ENCODE peak calls at places on chromosomes 12 and 14, in five cellular contexts. L is foreskin keratinocyte, W is small intestine, K is right cardiac atrium, R is breast epithelium. Q is an unnamed sample.

GRCh38 chr12:30753761-30754382 is 879 bp downstream of the CAPRIN2 start:
- DNase-seq in L (peak; percentile 37), W (no peak), K (no peak), R (no peak), Q (no peak)

GRCh38 chr12:122203301-122203967 is at the start of gene B3GNT4:
- DNase-seq in L (peak; percentile 53), W (peak; percentile 74), K (peak; percentile 71), R (no peak), Q (no peak)

GRCh38 chr12:74129702-74130101 is 407.9 kb upstream of the ATXN7L3B start:
- DNase-seq in L (no peak), W (no peak), K (no peak), R (no peak), Q (no peak)

GRCh38 chr14:50060871-50061663 is 55.3 kb downstream of the VCPKMT start:
- DNase-seq in L (peak; percentile 92), W (no peak), K (peak; percentile 66), R (peak; percentile 73), Q (peak; percentile 82)

GRCh38 chr12:92384571-92384970 is 238.9 kb upstream of the BTG1 start:
- DNase-seq in L (no peak), W (no peak), K (no peak), R (no peak), Q (no peak)

GRCh38 chr14:105601360-105602242 is 75.2 kb downstream of the TMEM121 start:
- DNase-seq in L (no peak), W (no peak), K (no peak), R (no peak), Q (no peak)

GRCh38 chr12:54425696-54426095 is 6.6 kb upstream of the ITGA5 start:
- DNase-seq in L (no peak), W (no peak), K (no peak), R (no peak), Q (no peak)

GRCh38 chr12:117662620-117663395 is 301.4 kb upstream of the NOS1 start:
- DNase-seq in L (peak; percentile 84), W (no peak), K (no peak), R (no peak), Q (no peak)

GRCh38 chr14:103301512-103302197 is 32.4 kb upstream of the EIF5 start:
- DNase-seq in L (no peak), W (no peak), K (no peak), R (no peak), Q (no peak)

GRCh38 chr12:31590730-31591307 is at the start of gene DENND5B:
- DNase-seq in L (no peak), W (peak; percentile 58), K (peak; percentile 83), R (peak; percentile 32), Q (no peak)

GRCh38 chr14:53306926-53307325 is 153.8 kb upstream of the DDHD1 start:
- DNase-seq in L (no peak), W (no peak), K (no peak), R (no peak), Q (no peak)

GRCh38 chr12:13499008-13499407 is 302.5 kb downstream of the EMP1 start:
- DNase-seq in L (no peak), W (no peak), K (no peak), R (no peak), Q (no peak)

GRCh38 chr12:12716151-12716844 is 870 bp upstream of the CDKN1B start:
- DNase-seq in L (peak; percentile 46), W (peak; percentile 54), K (no peak), R (no peak), Q (no peak)

GRCh38 chr12:90211017-90211416 is 502.4 kb upstream of the ATP2B1 start:
- DNase-seq in L (peak; percentile 94), W (peak; percentile 14), K (no peak), R (no peak), Q (no peak)

GRCh38 chr12:98645572-98646067 is 530 bp downstream of the APAF1 start:
- DNase-seq in L (peak; percentile 35), W (peak; percentile 50), K (peak; percentile 42), R (no peak), Q (no peak)

GRCh38 chr12:67482751-67483661 is 165.5 kb upstream of the DYRK2 start:
- DNase-seq in L (peak; percentile 29), W (peak; percentile 65), K (peak; percentile 71), R (peak; percentile 48), Q (no peak)

GRCh38 chr14:46048127-46048526 is 603.5 kb downstream of the RPL10L start:
- DNase-seq in L (peak; percentile 74), W (no peak), K (no peak), R (no peak), Q (no peak)

GRCh38 chr12:2190085-2190484 is 137.3 kb downstream of the CACNA1C start:
- DNase-seq in L (no peak), W (no peak), K (no peak), R (no peak), Q (no peak)

GRCh38 chr12:46371718-46372130 is 849 bp downstream of the SLC38A2 start:
- DNase-seq in L (no peak), W (peak; percentile 61), K (peak; percentile 77), R (peak; percentile 45), Q (peak; percentile 25)

GRCh38 chr12:51838762-51839161 is 9.8 kb downstream of the FIGNL2 start:
- DNase-seq in L (no peak), W (no peak), K (no peak), R (no peak), Q (no peak)

GRCh38 chr14:63282997-63283396 is 35.7 kb downstream of the GPHB5 start:
- DNase-seq in L (no peak), W (no peak), K (no peak), R (no peak), Q (no peak)

GRCh38 chr12:116382456-116382902 is 105.0 kb upstream of the MED13L start:
- DNase-seq in L (no peak), W (no peak), K (no peak), R (no peak), Q (no peak)

GRCh38 chr12:53052419-53053222 is 2.8 kb downstream of the TNS2 start:
- DNase-seq in L (no peak), W (peak; percentile 56), K (peak; percentile 95), R (peak; percentile 79), Q (peak; percentile 70)

GRCh38 chr12:70052931-70053497 is 190.2 kb upstream of the CNOT2 start:
- DNase-seq in L (peak; percentile 76), W (peak; percentile 94), K (peak; percentile 44), R (no peak), Q (peak; percentile 14)

GRCh38 chr14:104358528-104359300 is 220.3 kb downstream of the KIF26A start:
- DNase-seq in L (no peak), W (no peak), K (no peak), R (no peak), Q (no peak)

GRCh38 chr12:2652401-2653081 is 142.2 kb upstream of the FKBP4 start:
- DNase-seq in L (no peak), W (no peak), K (no peak), R (no peak), Q (no peak)

GRCh38 chr14:22836301-22837058 is at the start of gene MMP14:
- DNase-seq in L (peak; percentile 60), W (peak; percentile 63), K (peak; percentile 78), R (peak; percentile 80), Q (peak; percentile 77)

GRCh38 chr12:124919646-124920352 is 5.3 kb upstream of the UBC start:
- DNase-seq in L (peak; percentile 84), W (peak; percentile 85), K (no peak), R (no peak), Q (no peak)

GRCh38 chr12:124921200-124922008 is 7.0 kb upstream of the UBC start:
- DNase-seq in L (peak; percentile 77), W (peak; percentile 67), K (peak; percentile 53), R (no peak), Q (no peak)

GRCh38 chr12:124917135-124917840 is 2.8 kb upstream of the UBC start:
- DNase-seq in L (peak; percentile 100), W (peak; percentile 100), K (peak; percentile 98), R (peak; percentile 99), Q (peak; percentile 90)

GRCh38 chr12:124917841-124918621 is 3.6 kb upstream of the UBC start:
- DNase-seq in L (peak; percentile 95), W (no peak), K (no peak), R (peak; percentile 88), Q (no peak)

DNA sequence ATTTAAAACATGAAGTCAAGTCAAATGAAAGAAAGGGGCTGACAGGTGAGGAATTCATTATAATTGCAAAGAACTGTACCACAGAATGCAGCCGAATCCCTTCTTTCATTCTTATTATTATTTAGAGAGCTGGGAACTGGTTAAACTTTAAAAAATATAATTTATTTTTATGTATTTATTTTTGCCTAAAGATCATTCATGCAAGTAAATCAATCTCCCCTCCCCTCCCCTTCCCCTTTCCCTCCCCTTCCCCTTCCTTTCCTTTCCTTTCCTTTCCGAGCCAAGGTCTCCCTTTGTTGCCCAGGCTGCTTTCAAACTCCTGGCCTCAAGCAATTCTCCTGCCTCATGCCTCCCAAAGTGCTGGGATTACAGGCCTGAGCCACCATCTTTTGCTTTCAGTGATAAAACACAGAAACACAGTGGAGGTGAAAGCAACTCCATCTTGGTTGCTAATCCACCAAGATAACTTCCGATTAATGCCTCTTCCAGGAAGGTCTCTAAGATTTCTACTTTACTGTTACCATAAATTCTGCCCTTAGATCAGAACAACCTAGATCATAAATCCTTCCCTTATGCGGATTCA is 6.0 kb upstream of the UBC start:
- DNase-seq in L (no peak), W (no peak), K (no peak), R (no peak), Q (no peak)
- H3K4me1 ChIP-seq in L (peaks cover 54% of the 10 kb centered on the region), W (peaks cover 2% of the 10 kb centered on the region), K (peaks cover 9% of the 10 kb centered on the region), R (peaks cover 5% of the 10 kb centered on the region), Q (peaks cover 54% of the 10 kb centered on the region)

DNA sequence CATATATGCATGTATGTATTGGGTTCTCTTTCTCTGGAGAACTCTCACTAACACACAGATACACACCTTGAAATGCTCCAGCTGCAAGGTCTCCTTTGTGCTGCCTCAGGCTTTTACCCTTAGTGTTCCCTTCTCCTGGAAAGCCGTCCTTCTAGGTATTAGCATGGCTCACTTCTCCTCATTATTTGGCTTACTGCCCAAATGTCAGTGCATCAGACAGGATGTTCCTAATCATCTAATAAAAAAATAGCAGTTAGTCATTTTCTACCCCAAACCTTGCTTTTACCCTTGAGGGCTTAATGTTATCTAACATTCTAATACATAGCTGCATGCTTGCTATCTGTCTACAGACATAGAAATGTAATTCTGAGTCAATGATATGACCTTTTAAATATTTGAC is 109.0 kb upstream of the SLC16A7 start:
- DNase-seq in L (peak; percentile 82), W (no peak), K (no peak), R (no peak), Q (no peak)
- H3K4me1 ChIP-seq in L (no peaks in the 10 kb centered on the region), W (no peaks in the 10 kb centered on the region), K (no peaks in the 10 kb centered on the region), R (no peaks in the 10 kb centered on the region), Q (no peaks in the 10 kb centered on the region)

DNA sequence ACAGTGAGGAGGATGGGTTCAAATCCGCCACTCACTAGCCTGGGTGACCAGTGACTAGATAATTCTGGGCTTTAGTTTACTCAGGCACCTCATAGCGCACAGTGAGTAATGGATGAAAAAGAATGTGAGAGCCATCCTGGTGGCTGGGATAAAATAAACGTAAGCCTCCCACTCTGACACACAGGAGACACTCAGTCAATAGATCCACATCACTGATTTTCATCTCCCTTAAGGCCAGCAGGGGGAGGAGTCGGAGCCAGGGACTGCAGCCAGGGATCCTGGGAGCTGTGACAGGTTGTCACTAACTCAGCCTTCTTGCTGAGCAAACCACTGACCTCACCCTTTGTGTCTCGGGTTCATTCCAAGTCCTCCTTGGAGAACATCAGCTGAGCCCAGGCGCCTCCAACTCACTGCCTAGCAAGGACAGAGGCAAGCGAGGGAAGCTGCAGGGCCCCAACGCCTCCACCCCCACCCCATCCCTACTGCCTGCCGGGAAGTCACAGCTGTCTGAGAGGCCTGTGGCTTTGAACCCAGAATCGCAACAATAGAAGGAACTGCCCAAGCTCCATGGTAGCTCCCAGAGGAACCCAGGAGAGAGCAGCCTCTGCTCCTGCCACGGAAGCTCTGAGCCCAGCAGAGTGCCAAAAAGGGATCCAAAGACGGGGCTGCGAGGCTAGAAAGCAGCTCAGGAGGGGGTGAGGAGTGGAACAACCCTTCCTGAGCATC is 30.7 kb downstream of the PXN start:
- DNase-seq in L (peak; percentile 85), W (peak; percentile 82), K (peak; percentile 92), R (peak; percentile 88), Q (peak; percentile 87)
- H3K4me1 ChIP-seq in L (peaks cover 81% of the 10 kb centered on the region), W (peaks cover 16% of the 10 kb centered on the region), K (peaks cover 76% of the 10 kb centered on the region), R (peaks cover 48% of the 10 kb centered on the region), Q (peaks cover 75% of the 10 kb centered on the region)

GRCh38 chr12:63931703-63932102 is 87.2 kb downstream of the SRGAP1 start:
- DNase-seq in L (peak; percentile 43), W (no peak), K (no peak), R (no peak), Q (no peak)
- H3K4me1 ChIP-seq in L (peaks cover 22% of the 10 kb centered on the region), W (no peaks in the 10 kb centered on the region), K (no peaks in the 10 kb centered on the region), R (no peaks in the 10 kb centered on the region), Q (peaks cover 5% of the 10 kb centered on the region)